ENCODE peak calls at places on chromosomes 13 and 19, in nine cellular contexts. One of them, this sample, is unnamed.

GRCh38 chr19:35122687-35123551 is 7.3 kb downstream of the FXYD3 start:
- DNase-seq in CD4-positive, alpha-beta T cell: no peak
- DNase-seq in SHP77: no peak
- DNase-seq in ovary: no peak
- DNase-seq in mucosa of gallbladder: no peak
- DNase-seq in HCT116: no peak
- DNase-seq in posterior cingulate gyrus: no peak
- DNase-seq in activated CD4-positive, alpha-beta T cell treated with anti-CD3 and anti-CD28 coated beads, Interleukin-2, amount 10 ng/mL, durations not matched to agents 24 days and 14 days: no peak
- DNase-seq in GM03348: no peak
- DNase-seq in this sample: no peak

GRCh38 chr19:39811064-39811463 is 22.9 kb downstream of the DYRK1B start:
- DNase-seq in CD4-positive, alpha-beta T cell: no peak
- DNase-seq in SHP77: no peak
- DNase-seq in ovary: no peak
- DNase-seq in mucosa of gallbladder: no peak
- DNase-seq in HCT116: no peak
- DNase-seq in posterior cingulate gyrus: no peak
- DNase-seq in activated CD4-positive, alpha-beta T cell treated with anti-CD3 and anti-CD28 coated beads, Interleukin-2, amount 10 ng/mL, durations not matched to agents 24 days and 14 days: no peak
- DNase-seq in GM03348: no peak
- DNase-seq in this sample: no peak

GRCh38 chr19:50795665-50796073 is 5.5 kb downstream of the ACP4 start:
- DNase-seq in CD4-positive, alpha-beta T cell: no peak
- DNase-seq in SHP77: no peak
- DNase-seq in ovary: no peak
- DNase-seq in mucosa of gallbladder: no peak
- DNase-seq in HCT116: no peak
- DNase-seq in posterior cingulate gyrus: no peak
- DNase-seq in activated CD4-positive, alpha-beta T cell treated with anti-CD3 and anti-CD28 coated beads, Interleukin-2, amount 10 ng/mL, durations not matched to agents 24 days and 14 days: no peak
- DNase-seq in GM03348: no peak
- DNase-seq in this sample: no peak

GRCh38 chr13:99972190-99972731 is 694 bp upstream of the ZIC5 start:
- DNase-seq in CD4-positive, alpha-beta T cell: no peak
- DNase-seq in SHP77: no peak
- DNase-seq in ovary: no peak
- DNase-seq in mucosa of gallbladder: no peak
- DNase-seq in HCT116: no peak
- DNase-seq in posterior cingulate gyrus: no peak
- DNase-seq in activated CD4-positive, alpha-beta T cell treated with anti-CD3 and anti-CD28 coated beads, Interleukin-2, amount 10 ng/mL, durations not matched to agents 24 days and 14 days: peak; percentile 60
- DNase-seq in GM03348: no peak
- DNase-seq in this sample: no peak

GRCh38 chr19:53328967-53329366 is 4.6 kb upstream of the ZNF845 start:
- DNase-seq in CD4-positive, alpha-beta T cell: no peak
- DNase-seq in SHP77: no peak
- DNase-seq in ovary: peak; percentile 88
- DNase-seq in mucosa of gallbladder: peak; percentile 14
- DNase-seq in HCT116: no peak
- DNase-seq in posterior cingulate gyrus: no peak
- DNase-seq in activated CD4-positive, alpha-beta T cell treated with anti-CD3 and anti-CD28 coated beads, Interleukin-2, amount 10 ng/mL, durations not matched to agents 24 days and 14 days: no peak
- DNase-seq in GM03348: no peak
- DNase-seq in this sample: no peak

GRCh38 chr13:79525051-79525450 is 44.1 kb downstream of the NDFIP2 start:
- DNase-seq in CD4-positive, alpha-beta T cell: no peak
- DNase-seq in SHP77: no peak
- DNase-seq in ovary: no peak
- DNase-seq in mucosa of gallbladder: no peak
- DNase-seq in HCT116: no peak
- DNase-seq in posterior cingulate gyrus: no peak
- DNase-seq in activated CD4-positive, alpha-beta T cell treated with anti-CD3 and anti-CD28 coated beads, Interleukin-2, amount 10 ng/mL, durations not matched to agents 24 days and 14 days: no peak
- DNase-seq in GM03348: no peak
- DNase-seq in this sample: no peak

GRCh38 chr19:51441410-51442390 is 16.6 kb downstream of the SIGLEC8 start:
- DNase-seq in CD4-positive, alpha-beta T cell: peak; percentile 76
- DNase-seq in SHP77: no peak
- DNase-seq in ovary: no peak
- DNase-seq in mucosa of gallbladder: no peak
- DNase-seq in HCT116: no peak
- DNase-seq in posterior cingulate gyrus: no peak
- DNase-seq in activated CD4-positive, alpha-beta T cell treated with anti-CD3 and anti-CD28 coated beads, Interleukin-2, amount 10 ng/mL, durations not matched to agents 24 days and 14 days: peak; percentile 95
- DNase-seq in GM03348: no peak
- DNase-seq in this sample: no peak

GRCh38 chr13:34719060-34719875 is 222.8 kb upstream of the NBEA start:
- DNase-seq in CD4-positive, alpha-beta T cell: no peak
- DNase-seq in SHP77: peak; percentile 74
- DNase-seq in ovary: no peak
- DNase-seq in mucosa of gallbladder: no peak
- DNase-seq in HCT116: no peak
- DNase-seq in posterior cingulate gyrus: no peak
- DNase-seq in activated CD4-positive, alpha-beta T cell treated with anti-CD3 and anti-CD28 coated beads, Interleukin-2, amount 10 ng/mL, durations not matched to agents 24 days and 14 days: no peak
- DNase-seq in GM03348: no peak
- DNase-seq in this sample: no peak

GRCh38 chr19:52307275-52307674 is 10.3 kb downstream of the ZNF480 start:
- DNase-seq in CD4-positive, alpha-beta T cell: no peak
- DNase-seq in SHP77: no peak
- DNase-seq in ovary: no peak
- DNase-seq in mucosa of gallbladder: no peak
- DNase-seq in HCT116: peak; percentile 7
- DNase-seq in posterior cingulate gyrus: no peak
- DNase-seq in activated CD4-positive, alpha-beta T cell treated with anti-CD3 and anti-CD28 coated beads, Interleukin-2, amount 10 ng/mL, durations not matched to agents 24 days and 14 days: peak; percentile 66
- DNase-seq in GM03348: no peak
- DNase-seq in this sample: peak; percentile 8

GRCh38 chr19:2300533-2300932 is 7.4 kb downstream of the LINGO3 start:
- DNase-seq in CD4-positive, alpha-beta T cell: no peak
- DNase-seq in SHP77: no peak
- DNase-seq in ovary: no peak
- DNase-seq in mucosa of gallbladder: no peak
- DNase-seq in HCT116: no peak
- DNase-seq in posterior cingulate gyrus: no peak
- DNase-seq in activated CD4-positive, alpha-beta T cell treated with anti-CD3 and anti-CD28 coated beads, Interleukin-2, amount 10 ng/mL, durations not matched to agents 24 days and 14 days: no peak
- DNase-seq in GM03348: no peak
- DNase-seq in this sample: no peak

GRCh38 chr13:66425741-66426140 is 804.4 kb downstream of the PCDH9 start:
- DNase-seq in CD4-positive, alpha-beta T cell: no peak
- DNase-seq in SHP77: no peak
- DNase-seq in ovary: no peak
- DNase-seq in mucosa of gallbladder: no peak
- DNase-seq in HCT116: no peak
- DNase-seq in posterior cingulate gyrus: no peak
- DNase-seq in activated CD4-positive, alpha-beta T cell treated with anti-CD3 and anti-CD28 coated beads, Interleukin-2, amount 10 ng/mL, durations not matched to agents 24 days and 14 days: no peak
- DNase-seq in GM03348: no peak
- DNase-seq in this sample: no peak

GRCh38 chr13:68078874-68079273 is 848.7 kb upstream of the PCDH9 start:
- DNase-seq in CD4-positive, alpha-beta T cell: no peak
- DNase-seq in SHP77: no peak
- DNase-seq in ovary: no peak
- DNase-seq in mucosa of gallbladder: no peak
- DNase-seq in HCT116: no peak
- DNase-seq in posterior cingulate gyrus: no peak
- DNase-seq in activated CD4-positive, alpha-beta T cell treated with anti-CD3 and anti-CD28 coated beads, Interleukin-2, amount 10 ng/mL, durations not matched to agents 24 days and 14 days: no peak
- DNase-seq in GM03348: no peak
- DNase-seq in this sample: no peak

GRCh38 chr13:73416093-73416492 is 357.3 kb downstream of the KLF5 start:
- DNase-seq in CD4-positive, alpha-beta T cell: no peak
- DNase-seq in SHP77: no peak
- DNase-seq in ovary: no peak
- DNase-seq in mucosa of gallbladder: no peak
- DNase-seq in HCT116: no peak
- DNase-seq in posterior cingulate gyrus: no peak
- DNase-seq in activated CD4-positive, alpha-beta T cell treated with anti-CD3 and anti-CD28 coated beads, Interleukin-2, amount 10 ng/mL, durations not matched to agents 24 days and 14 days: no peak
- DNase-seq in GM03348: peak; percentile 16
- DNase-seq in this sample: no peak

GRCh38 chr13:51729853-51730553 is 74.0 kb downstream of the DHRS12 start:
- DNase-seq in CD4-positive, alpha-beta T cell: no peak
- DNase-seq in SHP77: no peak
- DNase-seq in ovary: peak; percentile 49
- DNase-seq in mucosa of gallbladder: peak; percentile 34
- DNase-seq in HCT116: no peak
- DNase-seq in posterior cingulate gyrus: no peak
- DNase-seq in activated CD4-positive, alpha-beta T cell treated with anti-CD3 and anti-CD28 coated beads, Interleukin-2, amount 10 ng/mL, durations not matched to agents 24 days and 14 days: peak; percentile 74
- DNase-seq in GM03348: peak; percentile 68
- DNase-seq in this sample: no peak

GRCh38 chr19:50204811-50205675 is 1.6 kb downstream of the MYH14 start:
- DNase-seq in CD4-positive, alpha-beta T cell: no peak
- DNase-seq in SHP77: peak; percentile 67
- DNase-seq in ovary: no peak
- DNase-seq in mucosa of gallbladder: peak; percentile 83
- DNase-seq in HCT116: peak; percentile 65
- DNase-seq in posterior cingulate gyrus: peak; percentile 23
- DNase-seq in activated CD4-positive, alpha-beta T cell treated with anti-CD3 and anti-CD28 coated beads, Interleukin-2, amount 10 ng/mL, durations not matched to agents 24 days and 14 days: no peak
- DNase-seq in GM03348: no peak
- DNase-seq in this sample: peak; percentile 85

GRCh38 chr19:54114340-54114826 is 1.1 kb downstream of the TFPT start:
- DNase-seq in CD4-positive, alpha-beta T cell: peak; percentile 46
- DNase-seq in SHP77: no peak
- DNase-seq in ovary: no peak
- DNase-seq in mucosa of gallbladder: peak; percentile 30
- DNase-seq in HCT116: no peak
- DNase-seq in posterior cingulate gyrus: peak; percentile 42
- DNase-seq in activated CD4-positive, alpha-beta T cell treated with anti-CD3 and anti-CD28 coated beads, Interleukin-2, amount 10 ng/mL, durations not matched to agents 24 days and 14 days: peak; percentile 90
- DNase-seq in GM03348: peak; percentile 42
- DNase-seq in this sample: peak; percentile 10

GRCh38 chr19:35395762-35396199 is 24.9 kb downstream of the GPR42 start:
- DNase-seq in CD4-positive, alpha-beta T cell: no peak
- DNase-seq in SHP77: no peak
- DNase-seq in ovary: peak; percentile 24
- DNase-seq in mucosa of gallbladder: peak; percentile 20
- DNase-seq in HCT116: no peak
- DNase-seq in posterior cingulate gyrus: no peak
- DNase-seq in activated CD4-positive, alpha-beta T cell treated with anti-CD3 and anti-CD28 coated beads, Interleukin-2, amount 10 ng/mL, durations not matched to agents 24 days and 14 days: no peak
- DNase-seq in GM03348: peak; percentile 20
- DNase-seq in this sample: no peak

GRCh38 chr13:37481005-37481857 is 117.3 kb downstream of the POSTN start:
- DNase-seq in CD4-positive, alpha-beta T cell: no peak
- DNase-seq in SHP77: no peak
- DNase-seq in ovary: no peak
- DNase-seq in mucosa of gallbladder: no peak
- DNase-seq in HCT116: no peak
- DNase-seq in posterior cingulate gyrus: no peak
- DNase-seq in activated CD4-positive, alpha-beta T cell treated with anti-CD3 and anti-CD28 coated beads, Interleukin-2, amount 10 ng/mL, durations not matched to agents 24 days and 14 days: no peak
- DNase-seq in GM03348: no peak
- DNase-seq in this sample: peak; percentile 56

This sample was measured in DMS79 treated with DMSO at 0.1 percent for 48 hours.